ENCODE peak calls at places on chromosomes 4 and X, in eight cellular contexts. U is thoracic aorta, L is GM23338, B is lower lobe of right lung, X is astrocyte of the cerebellum, C is activated B cell treated with CpG ODN at 0.5 μM for 24 hours, F is heart right ventricle, K is progenitor cell of endocrine pancreas. T is an unnamed sample.

GRCh38 chr4:153676984-153677383 is 7.1 kb upstream of the TLR2 start:
- DNase-seq in F (no peak), K (no peak), C (no peak), L (no peak), B (no peak), X (peak), U (no peak), T (no peak)

GRCh38 chrX:120791013-120791643 is 84.5 kb downstream of the CT47B1 start:
- DNase-seq in U (peak), F (peak), C (no peak), K (no peak), B (no peak), L (no peak), X (no peak), T (peak)

GRCh38 chr4:113756005-113756410 is 5.5 kb downstream of the CAMK2D start:
- DNase-seq in X (peak), K (no peak), B (no peak), C (no peak), L (peak), U (no peak), F (no peak), T (no peak)

GRCh38 chr4:141131738-141132688 is 1.3 kb downstream of the RNF150 start:
- DNase-seq in U (no peak), F (peak), B (no peak), K (peak), L (peak), C (peak), X (no peak), T (peak)

GRCh38 chrX:30689116-30689515 is 35.9 kb downstream of the GK start:
- DNase-seq in B (no peak), C (no peak), K (no peak), U (no peak), X (no peak), L (no peak), F (no peak), T (no peak)

GRCh38 chr4:86963697-86964096 is 28.9 kb downstream of the AFF1 start:
- DNase-seq in C (no peak), L (no peak), F (no peak), U (no peak), B (no peak), K (no peak), X (no peak), T (no peak)

GRCh38 chrX:66163849-66164401 is at the start of gene HEPH:
- DNase-seq in C (no peak), L (peak), X (peak), K (no peak), U (no peak), F (no peak), B (no peak), T (peak)

GRCh38 chr4:111991163-111991562 is 154.1 kb upstream of the FAM241A start:
- DNase-seq in L (no peak), C (no peak), K (no peak), F (no peak), B (no peak), X (no peak), U (no peak), T (no peak)

GRCh38 chrX:49704692-49705404 is 9.1 kb upstream of the PAGE1 start:
- DNase-seq in L (no peak), U (no peak), B (no peak), X (no peak), C (no peak), F (no peak), K (no peak), T (no peak)

GRCh38 chr4:60500860-60501259 is 699.3 kb upstream of the ADGRL3 start:
- DNase-seq in F (no peak), C (no peak), K (no peak), B (no peak), L (peak), X (no peak), U (no peak), T (no peak)

GRCh38 chr4:34182346-34182745 is 2062.0 kb downstream of the ARAP2 start:
- DNase-seq in C (no peak), L (no peak), K (no peak), U (no peak), F (no peak), X (no peak), B (no peak), T (no peak)

GRCh38 chr4:3705236-3705987 is 60.8 kb upstream of the ADRA2C start:
- DNase-seq in K (no peak), U (no peak), F (peak), L (no peak), C (no peak), X (no peak), B (peak), T (no peak)

GRCh38 chrX:19888419-19888879 is 1.0 kb upstream of the SH3KBP1 start:
- DNase-seq in L (peak), U (no peak), B (no peak), K (no peak), X (peak), C (no peak), F (no peak), T (peak)

GRCh38 chrX:105694839-105695238 is 127.5 kb upstream of the NRK start:
- DNase-seq in F (no peak), K (no peak), C (no peak), U (no peak), X (no peak), L (no peak), B (no peak), T (no peak)

GRCh38 chrX:103878466-103879151 is 46.6 kb upstream of the RAB9B start:
- DNase-seq in B (no peak), C (no peak), K (no peak), X (peak), F (no peak), L (peak), U (no peak), T (no peak)

GRCh38 chrX:49019050-49019449 is 17.0 kb upstream of the GRIPAP1 start:
- DNase-seq in X (no peak), B (no peak), U (no peak), L (no peak), F (no peak), K (no peak), C (no peak), T (no peak)

GRCh38 chr4:38565271-38566199 is 98.5 kb upstream of the KLF3 start:
- DNase-seq in F (peak), L (no peak), U (no peak), K (no peak), X (peak), B (no peak), C (no peak), T (no peak)

GRCh38 chrX:920234-920799 is 289.7 kb downstream of the SHOX start:
- DNase-seq in L (no peak), B (no peak), F (no peak), K (no peak), U (no peak), X (no peak), C (no peak), T (no peak)

GRCh38 chr4:128349921-128350320 is 62.3 kb upstream of the PGRMC2 start:
- DNase-seq in X (no peak), U (no peak), F (no peak), K (no peak), C (no peak), L (no peak), B (no peak), T (no peak)

GRCh38 chrX:1815456-1816175 is 200.8 kb downstream of the ASMT start:
- DNase-seq in B (no peak), U (no peak), L (no peak), K (no peak), F (no peak), C (no peak), X (no peak), T (no peak)

GRCh38 chrX:144722307-144722706 is 525.0 kb upstream of the SPANXN1 start:
- DNase-seq in B (no peak), X (no peak), U (no peak), F (no peak), C (no peak), K (no peak), L (peak), T (no peak)

GRCh38 chr4:3478446-3479357 is 15.6 kb downstream of the DOK7 start:
- DNase-seq in X (no peak), C (no peak), K (no peak), F (peak), L (no peak), B (no peak), U (no peak), T (no peak)

GRCh38 chr4:37685726-37686372 is 327 bp downstream of the RELL1 start:
- DNase-seq in C (no peak), F (peak), X (no peak), U (no peak), L (peak), K (no peak), B (no peak), T (no peak)

GRCh38 chr4:102477657-102478056 is 23.5 kb upstream of the NFKB1 start:
- DNase-seq in F (no peak), L (no peak), X (no peak), B (no peak), U (no peak), C (no peak), K (no peak), T (no peak)

GRCh38 chrX:101362757-101363156 is 14.2 kb upstream of the TIMM8A start:
- DNase-seq in C (no peak), X (no peak), K (no peak), F (no peak), L (no peak), U (no peak), B (no peak), T (no peak)

GRCh38 chrX:107678957-107679740 is 50.8 kb downstream of the PRPS1 start:
- DNase-seq in B (peak), X (no peak), K (no peak), U (no peak), C (peak), L (no peak), F (peak), T (peak)

GRCh38 chr4:90137545-90137944 is 10.4 kb downstream of the CCSER1 start:
- DNase-seq in K (no peak), U (no peak), C (no peak), L (peak), B (no peak), F (no peak), X (no peak), T (no peak)

GRCh38 chr4:55545133-55545532 is 1.6 kb downstream of the CLOCK start:
- DNase-seq in U (no peak), X (no peak), F (no peak), K (no peak), B (no peak), C (no peak), L (peak), T (no peak)

GRCh38 chrX:150282953-150283352 is 80.2 kb upstream of the MAMLD1 start:
- DNase-seq in U (no peak), X (no peak), B (no peak), L (no peak), F (no peak), K (no peak), C (no peak), T (no peak)

GRCh38 chr4:168409089-168409801 is 71.0 kb downstream of the DDX60L start:
- DNase-seq in X (no peak), C (no peak), U (no peak), K (no peak), F (no peak), B (no peak), L (no peak), T (no peak)

GRCh38 chr4:38673109-38673978 is 9.3 kb downstream of the KLF3 start:
- DNase-seq in B (peak), U (no peak), L (peak), X (no peak), K (no peak), F (peak), C (no peak), T (peak)

GRCh38 chr4:7752649-7753048 is 187.0 kb downstream of the AFAP1 start:
- DNase-seq in L (no peak), X (no peak), K (no peak), C (no peak), U (no peak), F (no peak), B (peak), T (no peak)

GRCh38 chrX:104419211-104419610 is 146.8 kb upstream of the IL1RAPL2 start:
- DNase-seq in U (no peak), K (no peak), C (no peak), F (no peak), X (no peak), B (no peak), L (no peak), T (no peak)

GRCh38 chrX:38052096-38052495 is 45.7 kb downstream of the SYTL5 start:
- DNase-seq in K (no peak), L (no peak), B (no peak), X (peak), F (no peak), C (no peak), U (no peak), T (no peak)

GRCh38 chr4:134634301-134634700 is 432.7 kb upstream of the PABPC4L start:
- DNase-seq in X (no peak), U (no peak), B (no peak), L (no peak), C (no peak), K (no peak), F (no peak), T (no peak)

GRCh38 chr4:122205687-122206086 is 53.6 kb downstream of the BLTP1 start:
- DNase-seq in X (no peak), L (no peak), K (no peak), U (no peak), F (no peak), C (no peak), B (no peak), T (no peak)

GRCh38 chr4:77014256-77014655 is 61.5 kb downstream of the CCNI start:
- DNase-seq in U (no peak), B (no peak), K (no peak), C (no peak), F (no peak), X (no peak), L (peak), T (no peak)

GRCh38 chrX:44431206-44431605 is 87.7 kb upstream of the EFHC2 start:
- DNase-seq in B (no peak), F (no peak), L (no peak), K (no peak), U (no peak), X (no peak), C (no peak), T (no peak)

DNA sequence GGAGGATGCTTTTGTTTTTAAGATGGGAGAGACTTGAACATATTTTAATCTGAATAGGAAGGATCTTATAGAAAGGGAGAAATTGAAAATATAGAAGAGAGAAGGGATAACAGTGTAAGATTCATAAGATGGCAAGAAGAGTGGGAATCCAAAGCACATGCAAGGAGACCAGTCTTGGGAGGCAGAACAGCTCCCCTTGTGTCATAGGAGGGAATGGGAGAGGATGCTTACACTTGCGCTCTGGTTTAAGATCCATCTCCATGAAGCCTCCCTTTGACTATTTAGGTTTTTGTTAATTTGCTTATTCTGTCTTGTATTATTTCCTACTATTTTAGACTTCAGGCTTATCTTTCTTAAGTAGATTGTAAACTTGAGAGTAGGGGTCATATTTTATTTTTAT is 42.7 kb downstream of the KIF4A start:
- DNase-seq in B (no peak), F (no peak), U (no peak), C (no peak), K (no peak), X (no peak), L (peak), T (no peak)
- TF ChIP-seq CTCF in B (no peak), F (no peak), U (no peak), C (no peak), K (peak), X (peak), L (peak), T (no peak)

DNA sequence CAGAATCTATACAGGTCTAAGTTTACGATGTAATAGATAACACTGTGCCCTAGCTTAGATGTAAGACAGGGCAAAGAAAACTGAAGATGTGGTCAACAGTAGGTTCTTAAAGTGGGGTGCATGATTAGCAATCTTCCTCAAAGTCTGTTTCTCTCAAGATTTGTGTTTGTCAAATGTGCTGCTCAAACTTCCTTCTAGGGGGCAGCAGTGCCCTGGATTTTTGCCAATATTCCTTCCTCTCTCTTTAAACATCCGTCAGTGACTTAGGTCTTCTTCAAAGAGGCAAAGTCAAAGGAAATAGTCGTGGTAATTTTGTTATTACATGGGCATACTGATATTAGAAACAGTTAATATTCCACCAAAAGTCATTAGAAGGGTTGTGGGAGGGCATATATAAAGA is 4.2 kb upstream of the PDHA2 start:
- DNase-seq in U (no peak), X (no peak), L (peak), F (no peak), C (no peak), B (no peak), K (no peak), T (no peak)
- TF ChIP-seq CTCF in U (no peak), X (no peak), L (peak), F (no peak), C (no peak), B (no peak), K (peak), T (no peak)

GRCh38 chr4:177323416-177323815 is 13.7 kb downstream of the NEIL3 start:
- DNase-seq in F (no peak), C (no peak), X (no peak), U (no peak), B (no peak), K (no peak), L (no peak), T (no peak)

GRCh38 chr4:177320721-177321120 is 11.0 kb downstream of the NEIL3 start:
- DNase-seq in X (no peak), K (no peak), U (no peak), L (no peak), C (no peak), B (no peak), F (no peak), T (no peak)

GRCh38 chr4:177321647-177322046 is 12.0 kb downstream of the NEIL3 start:
- DNase-seq in C (no peak), L (no peak), B (no peak), K (no peak), X (no peak), F (no peak), U (no peak), T (no peak)

GRCh38 chr4:177322881-177323280 is 13.2 kb downstream of the NEIL3 start:
- DNase-seq in B (no peak), K (no peak), C (no peak), U (no peak), F (no peak), L (no peak), X (no peak), T (no peak)

GRCh38 chr4:177322156-177322685 is 12.5 kb downstream of the NEIL3 start:
- DNase-seq in F (no peak), K (no peak), U (no peak), C (no peak), X (no peak), L (no peak), B (no peak), T (no peak)
- TF ChIP-seq CTCF in F (no peak), K (no peak), U (no peak), C (no peak), X (no peak), L (no peak), B (no peak), T (no peak)

GRCh38 chr4:162865102-162865501 is 301.6 kb downstream of the NAF1 start:
- DNase-seq in B (no peak), K (no peak), F (no peak), L (peak), C (no peak), U (no peak), X (no peak), T (no peak)
- TF ChIP-seq CTCF in B (no peak), K (no peak), F (no peak), L (peak), C (no peak), U (no peak), X (no peak), T (no peak)

GRCh38 chrX:13897571-13897970 is 80.7 kb upstream of the GPM6B start:
- DNase-seq in F (no peak), U (no peak), X (no peak), C (no peak), K (no peak), L (no peak), B (no peak), T (no peak)

GRCh38 chrX:13898603-13899002 is 81.7 kb upstream of the GPM6B start:
- DNase-seq in L (no peak), U (no peak), B (no peak), F (no peak), C (no peak), K (no peak), X (no peak), T (no peak)

GRCh38 chrX:13899607-13900006 is 82.7 kb upstream of the GPM6B start:
- DNase-seq in K (no peak), C (no peak), B (no peak), X (peak), U (peak), L (no peak), F (no peak), T (peak)

GRCh38 chrX:13900351-13900750 is 83.5 kb upstream of the GPM6B start:
- DNase-seq in C (no peak), F (no peak), L (no peak), X (no peak), K (no peak), B (no peak), U (no peak), T (no peak)

DNA sequence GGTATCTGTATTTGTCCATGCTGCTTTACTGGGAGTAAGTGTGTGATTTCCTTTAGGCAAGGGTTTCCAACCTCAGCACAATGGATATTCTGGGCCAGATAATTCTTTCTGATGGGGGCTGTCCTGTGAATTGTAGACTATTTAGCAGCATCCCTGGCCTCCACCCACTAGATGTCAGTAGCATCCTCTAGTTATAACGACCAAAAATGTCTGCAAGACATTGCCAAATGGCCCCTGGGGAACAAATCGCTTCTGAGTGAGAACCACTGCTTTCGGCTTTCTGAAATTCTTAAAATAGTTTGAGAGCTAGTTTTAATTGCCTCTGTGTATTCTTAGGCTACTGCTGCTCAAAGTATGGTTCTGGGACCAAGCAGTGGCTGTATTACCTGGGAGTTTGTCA is 81.2 kb upstream of the GPM6B start:
- DNase-seq in X (no peak), B (no peak), F (no peak), U (peak), L (peak), K (no peak), C (no peak), T (peak)
- TF ChIP-seq CTCF in X (peak), B (no peak), F (no peak), U (peak), L (peak), K (no peak), C (no peak), T (no peak)